ENCODE peak calls at places on chromosomes 5 and 9, in four cellular contexts. L is heart right ventricle, R is ovary, J is PC-3. W is an unnamed sample.

GRCh38 chr5:58598440-58598839 is 15.6 kb downstream of the RAB3C start:
- DNase-seq in J (no peak), L (no peak), R (no peak), W (no peak)

GRCh38 chr9:114551750-114552685 is 35.6 kb upstream of the ATP6V1G1 start:
- DNase-seq in J (peak; percentile 98), L (no peak), R (peak; percentile 68), W (peak; percentile 83)

GRCh38 chr9:126697350-126697749 is 83.6 kb downstream of the LMX1B start:
- DNase-seq in L (no peak), J (no peak), R (no peak), W (no peak)

GRCh38 chr5:150461231-150461630 is 11.7 kb upstream of the RPS14 start:
- DNase-seq in J (no peak), L (no peak), R (peak; percentile 51), W (no peak)

GRCh38 chr5:25285116-25285515 is 640.3 kb upstream of the CDH10 start:
- DNase-seq in L (no peak), R (no peak), J (no peak), W (no peak)

GRCh38 chr5:41822036-41822435 is 48.2 kb downstream of the OXCT1 start:
- DNase-seq in R (no peak), J (no peak), L (no peak), W (no peak)

GRCh38 chr5:172949426-172949825 is 9.8 kb upstream of the RPL26L1 start:
- DNase-seq in J (no peak), R (no peak), L (no peak), W (no peak)

GRCh38 chr9:114718801-114719221 is 36.8 kb upstream of the TEX48 start:
- DNase-seq in L (no peak), J (peak; percentile 95), R (no peak), W (no peak)

GRCh38 chr9:91577540-91577939 is 153.9 kb upstream of the NFIL3 start:
- DNase-seq in R (no peak), L (no peak), J (no peak), W (no peak)

GRCh38 chr9:84711936-84712335 is 42.4 kb downstream of the NTRK2 start:
- DNase-seq in L (no peak), R (no peak), J (peak; percentile 85), W (no peak)

GRCh38 chr9:136754626-136755284 is 3.3 kb downstream of the LCN8 start:
- DNase-seq in L (no peak), J (no peak), R (no peak), W (no peak)

GRCh38 chr9:136020206-136020605 is 59.0 kb upstream of the UBAC1 start:
- DNase-seq in J (no peak), R (peak; percentile 23), L (no peak), W (no peak)

GRCh38 chr5:66713998-66714397 is 117.8 kb downstream of the MAST4 start:
- DNase-seq in J (peak; percentile 1), R (no peak), L (no peak), W (peak; percentile 15)

GRCh38 chr5:91151947-91152346 is 231.2 kb downstream of the ARRDC3 start:
- DNase-seq in R (no peak), J (peak; percentile 81), L (peak; percentile 36), W (no peak)

GRCh38 chr5:127396490-127397155 is 106.0 kb downstream of the MEGF10 start:
- DNase-seq in R (no peak), L (no peak), J (no peak), W (no peak)

GRCh38 chr5:122095158-122095557 is 17.1 kb upstream of the LOX start:
- DNase-seq in L (no peak), R (no peak), J (no peak), W (no peak)

GRCh38 chr9:114619205-114619758 is 8.2 kb downstream of the TMEM268 start:
- DNase-seq in J (no peak), L (no peak), R (peak; percentile 41), W (no peak)

GRCh38 chr5:56910123-56910951 is 941 bp downstream of the SETD9 start:
- DNase-seq in R (peak; percentile 63), J (no peak), L (peak; percentile 31), W (peak; percentile 57)

GRCh38 chr5:126801992-126802294 is 25.0 kb downstream of the LMNB1 start:
- DNase-seq in R (no peak), J (peak; percentile 40), L (no peak), W (no peak)

GRCh38 chr5:76074487-76074886 is 8.7 kb upstream of the SV2C start:
- DNase-seq in L (no peak), J (peak; percentile 4), R (no peak), W (no peak)

GRCh38 chr5:119453045-119453383 is 717 bp downstream of the HSD17B4 start:
- DNase-seq in J (peak; percentile 19), R (no peak), L (no peak), W (no peak)

GRCh38 chr5:10849278-10849677 is 88.2 kb upstream of the DAP start:
- DNase-seq in L (no peak), J (no peak), R (no peak), W (no peak)

GRCh38 chr9:72205513-72205912 is 56.3 kb downstream of the GDA start:
- DNase-seq in J (no peak), L (no peak), R (no peak), W (no peak)

GRCh38 chr9:91954841-91955471 is 4.9 kb upstream of the ROR2 start:
- DNase-seq in R (peak; percentile 75), L (no peak), J (peak; percentile 53), W (no peak)

GRCh38 chr9:130711469-130711868 is 17.9 kb downstream of the EXOSC2 start:
- DNase-seq in L (no peak), R (no peak), J (no peak), W (no peak)

GRCh38 chr9:127640908-127641545 is 28.9 kb downstream of the STXBP1 start:
- DNase-seq in J (no peak), R (no peak), L (no peak), W (no peak)

GRCh38 chr9:92992549-92992948 is 45.2 kb downstream of the FGD3 start:
- DNase-seq in L (no peak), R (no peak), J (no peak), W (no peak)

GRCh38 chr9:126116351-126117157 is 210.1 kb upstream of the MVB12B start:
- DNase-seq in J (no peak), R (no peak), L (no peak), W (no peak)

GRCh38 chr5:124104813-124105212 is 592.8 kb downstream of the CSNK1G3 start:
- DNase-seq in J (no peak), L (no peak), R (no peak), W (no peak)

GRCh38 chr5:169655353-169655752 is 18.3 kb downstream of the DOCK2 start:
- DNase-seq in R (no peak), L (no peak), J (no peak), W (no peak)

DNA sequence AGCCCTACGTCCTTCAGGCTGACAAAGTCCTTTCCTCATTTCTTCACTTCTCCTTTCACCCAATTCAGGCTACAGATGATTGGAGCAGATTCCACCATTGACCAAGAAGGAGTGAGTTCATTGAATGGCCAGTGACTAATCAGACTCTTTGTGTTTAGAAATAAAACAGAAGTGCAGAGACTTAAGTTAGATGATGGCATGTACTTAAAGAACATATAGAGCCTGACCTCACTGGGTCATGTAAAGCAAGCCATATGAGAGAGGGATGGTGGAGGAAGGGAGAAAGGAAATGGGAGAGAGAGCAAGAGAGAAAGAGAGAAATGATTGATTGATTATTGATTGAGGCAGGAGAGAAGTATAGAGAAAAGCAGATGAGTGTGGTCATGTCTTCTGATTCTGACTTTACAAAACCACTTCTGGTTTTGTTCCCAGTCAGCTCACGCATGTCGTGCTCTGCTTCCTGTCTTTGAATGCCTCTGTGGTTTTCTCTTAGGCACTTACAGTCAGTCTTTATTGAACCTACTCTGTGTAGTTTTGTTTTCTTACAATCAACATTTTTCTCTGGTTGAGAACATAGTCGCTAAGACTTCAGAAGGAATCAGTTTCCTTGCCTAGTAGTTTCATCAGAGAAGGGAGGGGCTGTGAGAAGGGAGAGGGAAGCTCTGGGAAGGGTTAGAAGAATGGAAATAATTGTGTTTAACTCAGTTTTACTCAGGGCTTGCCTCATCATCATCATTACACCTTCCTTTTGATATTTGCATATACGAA is 149.2 kb upstream of the KLF9 start:
- DNase-seq in J (no peak), R (no peak), L (no peak), W (no peak)
- H3K4me3 ChIP-seq in J (no peak overlapping the region), R (no peak overlapping the region), L (no peak overlapping the region), W (no peak overlapping the region)

GRCh38 chr9:14098102-14098501 is 215.8 kb downstream of the NFIB start:
- DNase-seq in J (peak; percentile 23), R (no peak), L (no peak), W (no peak)
- H3K27ac ChIP-seq in J (no peak overlapping the region), R (peak overlapping the region; percentile 23), L (peak overlapping the region; percentile 93), W (no peak overlapping the region)

GRCh38 chr9:111896942-111897830 is 572 bp downstream of the UGCG start:
- DNase-seq in J (peak; percentile 13), R (peak; percentile 80), L (peak; percentile 69), W (peak; percentile 83)
- TF ChIP-seq CTCF in J (no peak), R (peak; percentile 3), L (peak; percentile 23), W (no peak)

GRCh38 chr5:16713386-16713928 is 96.7 kb upstream of the RETREG1 start:
- DNase-seq in L (no peak), J (no peak), R (no peak), W (no peak)
- H3K4me3 ChIP-seq in L (no peak overlapping the region), J (no peak overlapping the region), R (no peak overlapping the region), W (no peak overlapping the region)

GRCh38 chr9:98533866-98534265 is 174.9 kb downstream of the GABBR2 start:
- DNase-seq in L (no peak), J (no peak), R (no peak), W (no peak)
- H3K27ac ChIP-seq in L (no peak overlapping the region), J (no peak overlapping the region), R (no peak overlapping the region), W (no peak overlapping the region)

GRCh38 chr5:88602584-88602983 is 280.4 kb downstream of the MEF2C start:
- DNase-seq in R (no peak), J (peak; percentile 26), L (no peak), W (peak; percentile 21)
- TF ChIP-seq CTCF in R (no peak), J (peak; percentile 82), L (peak; percentile 14), W (no peak)

GRCh38 chr5:139473565-139473964 is 2.8 kb downstream of the SMIM33 start:
- DNase-seq in J (no peak), L (no peak), R (no peak), W (no peak)
- H3K4me3 ChIP-seq in J (no peak overlapping the region), L (no peak overlapping the region), R (no peak overlapping the region), W (no peak overlapping the region)

GRCh38 chr5:88389248-88390006 is 120.8 kb upstream of the TMEM161B start:
- DNase-seq in J (no peak), L (no peak), R (no peak), W (no peak)
- H3K27ac ChIP-seq in J (no peak overlapping the region), L (no peak overlapping the region), R (no peak overlapping the region), W (no peak overlapping the region)

GRCh38 chr9:120735009-120735408 is 20.7 kb upstream of the MEGF9 start:
- DNase-seq in R (no peak), J (no peak), L (no peak), W (no peak)
- TF ChIP-seq CTCF in R (no peak), J (no peak), L (no peak), W (no peak)

GRCh38 chr5:132256086-132256782 is 1.3 kb upstream of the PDLIM4 start:
- DNase-seq in J (no peak), R (no peak), L (no peak), W (no peak)

GRCh38 chr5:132259061-132259851 is 1.8 kb downstream of the PDLIM4 start:
- DNase-seq in L (peak; percentile 60), R (peak; percentile 79), J (no peak), W (peak; percentile 66)

GRCh38 chr5:132258102-132259060 is 885 bp downstream of the PDLIM4 start:
- DNase-seq in R (peak; percentile 58), L (no peak), J (peak; percentile 14), W (peak; percentile 11)

GRCh38 chr5:132256783-132257130 is 739 bp upstream of the PDLIM4 start:
- DNase-seq in J (no peak), R (no peak), L (no peak), W (no peak)

GRCh38 chr5:132257131-132258101 is at the start of gene PDLIM4:
- DNase-seq in J (no peak), R (peak; percentile 75), L (peak; percentile 34), W (peak; percentile 74)
- H3K4me3 ChIP-seq in J (peak within 1 kb of the TSS; percentile 74), R (peak within 1 kb of the TSS; percentile 78), L (no peak within 1 kb of the TSS), W (no peak within 1 kb of the TSS)